ENCODE peak calls at places on chromosome 10, in nine cellular contexts. One of them, this sample, is unnamed.

GRCh38 chr10:13924020-13924725 is 337.4 kb downstream of the PRPF18 start:
- DNase-seq in M059J: peak; percentile 86
- DNase-seq in endothelial cell of umbilical vein: peak; percentile 74
- DNase-seq in fibroblast of mammary gland: peak; percentile 98
- DNase-seq in epithelial cell of proximal tubule: peak; percentile 37
- DNase-seq in left ventricle myocardium inferior: no peak
- DNase-seq in left lung: no peak
- DNase-seq in activated naive CD4-positive, alpha-beta T cell treated with anti-CD3 and anti-CD28 coated beads for 36 hours: no peak
- DNase-seq in activated T-cell treated with anti-CD3 and anti-CD28 coated beads for 48 hours: no peak
- DNase-seq in this sample: no peak

GRCh38 chr10:97531401-97531985 is 32.8 kb downstream of the UBTD1 start:
- DNase-seq in M059J: peak; percentile 83
- DNase-seq in endothelial cell of umbilical vein: no peak
- DNase-seq in fibroblast of mammary gland: peak; percentile 61
- DNase-seq in epithelial cell of proximal tubule: no peak
- DNase-seq in left ventricle myocardium inferior: no peak
- DNase-seq in left lung: no peak
- DNase-seq in activated naive CD4-positive, alpha-beta T cell treated with anti-CD3 and anti-CD28 coated beads for 36 hours: no peak
- DNase-seq in activated T-cell treated with anti-CD3 and anti-CD28 coated beads for 48 hours: no peak
- DNase-seq in this sample: no peak

GRCh38 chr10:49010831-49011230 is 71.2 kb upstream of the LRRC18 start:
- DNase-seq in M059J: no peak
- DNase-seq in endothelial cell of umbilical vein: no peak
- DNase-seq in fibroblast of mammary gland: no peak
- DNase-seq in epithelial cell of proximal tubule: no peak
- DNase-seq in left ventricle myocardium inferior: no peak
- DNase-seq in left lung: no peak
- DNase-seq in activated naive CD4-positive, alpha-beta T cell treated with anti-CD3 and anti-CD28 coated beads for 36 hours: no peak
- DNase-seq in activated T-cell treated with anti-CD3 and anti-CD28 coated beads for 48 hours: no peak
- DNase-seq in this sample: no peak

GRCh38 chr10:9957352-9957751 is 1060.3 kb upstream of the CELF2 start:
- DNase-seq in M059J: no peak
- DNase-seq in endothelial cell of umbilical vein: no peak
- DNase-seq in fibroblast of mammary gland: peak; percentile 76
- DNase-seq in epithelial cell of proximal tubule: peak; percentile 18
- DNase-seq in left ventricle myocardium inferior: no peak
- DNase-seq in left lung: no peak
- DNase-seq in activated naive CD4-positive, alpha-beta T cell treated with anti-CD3 and anti-CD28 coated beads for 36 hours: no peak
- DNase-seq in activated T-cell treated with anti-CD3 and anti-CD28 coated beads for 48 hours: no peak
- DNase-seq in this sample: no peak

GRCh38 chr10:124481717-124482116 is 20.1 kb downstream of the LHPP start:
- DNase-seq in M059J: no peak
- DNase-seq in endothelial cell of umbilical vein: no peak
- DNase-seq in fibroblast of mammary gland: no peak
- DNase-seq in epithelial cell of proximal tubule: no peak
- DNase-seq in left ventricle myocardium inferior: no peak
- DNase-seq in left lung: no peak
- DNase-seq in activated naive CD4-positive, alpha-beta T cell treated with anti-CD3 and anti-CD28 coated beads for 36 hours: no peak
- DNase-seq in activated T-cell treated with anti-CD3 and anti-CD28 coated beads for 48 hours: no peak
- DNase-seq in this sample: no peak

GRCh38 chr10:122044713-122045112 is 55.8 kb downstream of the TACC2 start:
- DNase-seq in M059J: no peak
- DNase-seq in endothelial cell of umbilical vein: no peak
- DNase-seq in fibroblast of mammary gland: peak; percentile 52
- DNase-seq in epithelial cell of proximal tubule: no peak
- DNase-seq in left ventricle myocardium inferior: no peak
- DNase-seq in left lung: no peak
- DNase-seq in activated naive CD4-positive, alpha-beta T cell treated with anti-CD3 and anti-CD28 coated beads for 36 hours: no peak
- DNase-seq in activated T-cell treated with anti-CD3 and anti-CD28 coated beads for 48 hours: no peak
- DNase-seq in this sample: no peak

GRCh38 chr10:68101066-68101465 is 8.2 kb upstream of the MYPN start:
- DNase-seq in M059J: no peak
- DNase-seq in endothelial cell of umbilical vein: no peak
- DNase-seq in fibroblast of mammary gland: no peak
- DNase-seq in epithelial cell of proximal tubule: no peak
- DNase-seq in left ventricle myocardium inferior: no peak
- DNase-seq in left lung: no peak
- DNase-seq in activated naive CD4-positive, alpha-beta T cell treated with anti-CD3 and anti-CD28 coated beads for 36 hours: no peak
- DNase-seq in activated T-cell treated with anti-CD3 and anti-CD28 coated beads for 48 hours: no peak
- DNase-seq in this sample: no peak

GRCh38 chr10:62046522-62047239 is 145.2 kb downstream of the ARID5B start:
- DNase-seq in M059J: peak; percentile 88
- DNase-seq in endothelial cell of umbilical vein: peak; percentile 70
- DNase-seq in fibroblast of mammary gland: peak; percentile 68
- DNase-seq in epithelial cell of proximal tubule: peak; percentile 52
- DNase-seq in left ventricle myocardium inferior: no peak
- DNase-seq in left lung: no peak
- DNase-seq in activated naive CD4-positive, alpha-beta T cell treated with anti-CD3 and anti-CD28 coated beads for 36 hours: no peak
- DNase-seq in activated T-cell treated with anti-CD3 and anti-CD28 coated beads for 48 hours: no peak
- DNase-seq in this sample: no peak

GRCh38 chr10:117413928-117414618 is 38.8 kb upstream of the PDZD8 start:
- DNase-seq in M059J: peak; percentile 57
- DNase-seq in endothelial cell of umbilical vein: no peak
- DNase-seq in fibroblast of mammary gland: peak; percentile 83
- DNase-seq in epithelial cell of proximal tubule: no peak
- DNase-seq in left ventricle myocardium inferior: no peak
- DNase-seq in left lung: no peak
- DNase-seq in activated naive CD4-positive, alpha-beta T cell treated with anti-CD3 and anti-CD28 coated beads for 36 hours: no peak
- DNase-seq in activated T-cell treated with anti-CD3 and anti-CD28 coated beads for 48 hours: no peak
- DNase-seq in this sample: no peak

This sample was measured in HEK293T.